ENCODE peak calls at places on chromosomes 7 and 10, in nine cellular contexts. One of them, this sample, is unnamed.

GRCh38 chr7:25752967-25753791 is 398.8 kb upstream of the NFE2L3 start:
- DNase-seq in stimulated activated CD8-positive, alpha-beta memory T cell treated with anti-CD3 and anti-CD28 coated beads, Interleukin-4, amount 100 ng/mL, for 24 hours: no peak
- DNase-seq in NCI-H345: peak
- DNase-seq in D341Med: no peak
- DNase-seq in activated naive CD8-positive, alpha-beta T cell treated with anti-CD3 and anti-CD28 coated beads, Interleukin-2, amount 50 U/mL, for 24 hours: no peak
- DNase-seq in activated T-cell treated with anti-CD3 and anti-CD28 coated beads, Interleukin-2, amount 50 U/mL, for 72 hours: no peak
- DNase-seq in activated CD4-positive, alpha-beta T cell treated with anti-CD3 and anti-CD28 coated beads, Interleukin-2, amount 50 U/mL, for 48 hours: no peak
- DNase-seq in NCI-H510A treated with DMSO at 0.1 percent for 48 hours: no peak
- DNase-seq in glutamatergic neuron: peak
- DNase-seq in this sample: no peak

GRCh38 chr7:94540428-94540827 is 30.8 kb downstream of the CASD1 start:
- DNase-seq in stimulated activated CD8-positive, alpha-beta memory T cell treated with anti-CD3 and anti-CD28 coated beads, Interleukin-4, amount 100 ng/mL, for 24 hours: no peak
- DNase-seq in NCI-H345: no peak
- DNase-seq in D341Med: no peak
- DNase-seq in activated naive CD8-positive, alpha-beta T cell treated with anti-CD3 and anti-CD28 coated beads, Interleukin-2, amount 50 U/mL, for 24 hours: no peak
- DNase-seq in activated T-cell treated with anti-CD3 and anti-CD28 coated beads, Interleukin-2, amount 50 U/mL, for 72 hours: no peak
- DNase-seq in activated CD4-positive, alpha-beta T cell treated with anti-CD3 and anti-CD28 coated beads, Interleukin-2, amount 50 U/mL, for 48 hours: no peak
- DNase-seq in NCI-H510A treated with DMSO at 0.1 percent for 48 hours: no peak
- DNase-seq in glutamatergic neuron: no peak
- DNase-seq in this sample: no peak

GRCh38 chr7:103821105-103821504 is 168.4 kb downstream of the RELN start:
- DNase-seq in stimulated activated CD8-positive, alpha-beta memory T cell treated with anti-CD3 and anti-CD28 coated beads, Interleukin-4, amount 100 ng/mL, for 24 hours: no peak
- DNase-seq in NCI-H345: no peak
- DNase-seq in D341Med: peak
- DNase-seq in activated naive CD8-positive, alpha-beta T cell treated with anti-CD3 and anti-CD28 coated beads, Interleukin-2, amount 50 U/mL, for 24 hours: no peak
- DNase-seq in activated T-cell treated with anti-CD3 and anti-CD28 coated beads, Interleukin-2, amount 50 U/mL, for 72 hours: no peak
- DNase-seq in activated CD4-positive, alpha-beta T cell treated with anti-CD3 and anti-CD28 coated beads, Interleukin-2, amount 50 U/mL, for 48 hours: no peak
- DNase-seq in NCI-H510A treated with DMSO at 0.1 percent for 48 hours: no peak
- DNase-seq in glutamatergic neuron: no peak
- DNase-seq in this sample: no peak

GRCh38 chr10:34864156-34865075 is 49.3 kb upstream of the PARD3 start:
- DNase-seq in stimulated activated CD8-positive, alpha-beta memory T cell treated with anti-CD3 and anti-CD28 coated beads, Interleukin-4, amount 100 ng/mL, for 24 hours: no peak
- DNase-seq in NCI-H345: peak
- DNase-seq in D341Med: no peak
- DNase-seq in activated naive CD8-positive, alpha-beta T cell treated with anti-CD3 and anti-CD28 coated beads, Interleukin-2, amount 50 U/mL, for 24 hours: no peak
- DNase-seq in activated T-cell treated with anti-CD3 and anti-CD28 coated beads, Interleukin-2, amount 50 U/mL, for 72 hours: no peak
- DNase-seq in activated CD4-positive, alpha-beta T cell treated with anti-CD3 and anti-CD28 coated beads, Interleukin-2, amount 50 U/mL, for 48 hours: no peak
- DNase-seq in NCI-H510A treated with DMSO at 0.1 percent for 48 hours: no peak
- DNase-seq in glutamatergic neuron: no peak
- DNase-seq in this sample: no peak

GRCh38 chr7:2154831-2155230 is 77.9 kb downstream of the MAD1L1 start:
- DNase-seq in stimulated activated CD8-positive, alpha-beta memory T cell treated with anti-CD3 and anti-CD28 coated beads, Interleukin-4, amount 100 ng/mL, for 24 hours: no peak
- DNase-seq in NCI-H345: no peak
- DNase-seq in D341Med: no peak
- DNase-seq in activated naive CD8-positive, alpha-beta T cell treated with anti-CD3 and anti-CD28 coated beads, Interleukin-2, amount 50 U/mL, for 24 hours: no peak
- DNase-seq in activated T-cell treated with anti-CD3 and anti-CD28 coated beads, Interleukin-2, amount 50 U/mL, for 72 hours: no peak
- DNase-seq in activated CD4-positive, alpha-beta T cell treated with anti-CD3 and anti-CD28 coated beads, Interleukin-2, amount 50 U/mL, for 48 hours: no peak
- DNase-seq in NCI-H510A treated with DMSO at 0.1 percent for 48 hours: no peak
- DNase-seq in glutamatergic neuron: peak
- DNase-seq in this sample: no peak

GRCh38 chr7:21616796-21617436 is 74.1 kb downstream of the DNAH11 start:
- DNase-seq in stimulated activated CD8-positive, alpha-beta memory T cell treated with anti-CD3 and anti-CD28 coated beads, Interleukin-4, amount 100 ng/mL, for 24 hours: no peak
- DNase-seq in NCI-H345: no peak
- DNase-seq in D341Med: no peak
- DNase-seq in activated naive CD8-positive, alpha-beta T cell treated with anti-CD3 and anti-CD28 coated beads, Interleukin-2, amount 50 U/mL, for 24 hours: no peak
- DNase-seq in activated T-cell treated with anti-CD3 and anti-CD28 coated beads, Interleukin-2, amount 50 U/mL, for 72 hours: no peak
- DNase-seq in activated CD4-positive, alpha-beta T cell treated with anti-CD3 and anti-CD28 coated beads, Interleukin-2, amount 50 U/mL, for 48 hours: no peak
- DNase-seq in NCI-H510A treated with DMSO at 0.1 percent for 48 hours: no peak
- DNase-seq in glutamatergic neuron: no peak
- DNase-seq in this sample: no peak

GRCh38 chr10:104348601-104349000 is 5.0 kb upstream of the CFAP58 start:
- DNase-seq in stimulated activated CD8-positive, alpha-beta memory T cell treated with anti-CD3 and anti-CD28 coated beads, Interleukin-4, amount 100 ng/mL, for 24 hours: no peak
- DNase-seq in NCI-H345: no peak
- DNase-seq in D341Med: no peak
- DNase-seq in activated naive CD8-positive, alpha-beta T cell treated with anti-CD3 and anti-CD28 coated beads, Interleukin-2, amount 50 U/mL, for 24 hours: no peak
- DNase-seq in activated T-cell treated with anti-CD3 and anti-CD28 coated beads, Interleukin-2, amount 50 U/mL, for 72 hours: no peak
- DNase-seq in activated CD4-positive, alpha-beta T cell treated with anti-CD3 and anti-CD28 coated beads, Interleukin-2, amount 50 U/mL, for 48 hours: no peak
- DNase-seq in NCI-H510A treated with DMSO at 0.1 percent for 48 hours: no peak
- DNase-seq in glutamatergic neuron: no peak
- DNase-seq in this sample: no peak

GRCh38 chr10:14102056-14102455 is 228.7 kb downstream of the FRMD4A start:
- DNase-seq in stimulated activated CD8-positive, alpha-beta memory T cell treated with anti-CD3 and anti-CD28 coated beads, Interleukin-4, amount 100 ng/mL, for 24 hours: no peak
- DNase-seq in NCI-H345: no peak
- DNase-seq in D341Med: no peak
- DNase-seq in activated naive CD8-positive, alpha-beta T cell treated with anti-CD3 and anti-CD28 coated beads, Interleukin-2, amount 50 U/mL, for 24 hours: no peak
- DNase-seq in activated T-cell treated with anti-CD3 and anti-CD28 coated beads, Interleukin-2, amount 50 U/mL, for 72 hours: no peak
- DNase-seq in activated CD4-positive, alpha-beta T cell treated with anti-CD3 and anti-CD28 coated beads, Interleukin-2, amount 50 U/mL, for 48 hours: no peak
- DNase-seq in NCI-H510A treated with DMSO at 0.1 percent for 48 hours: no peak
- DNase-seq in glutamatergic neuron: no peak
- DNase-seq in this sample: no peak

GRCh38 chr10:71314694-71315225 is 4.3 kb upstream of the SLC29A3 start:
- DNase-seq in stimulated activated CD8-positive, alpha-beta memory T cell treated with anti-CD3 and anti-CD28 coated beads, Interleukin-4, amount 100 ng/mL, for 24 hours: no peak
- DNase-seq in NCI-H345: no peak
- DNase-seq in D341Med: no peak
- DNase-seq in activated naive CD8-positive, alpha-beta T cell treated with anti-CD3 and anti-CD28 coated beads, Interleukin-2, amount 50 U/mL, for 24 hours: no peak
- DNase-seq in activated T-cell treated with anti-CD3 and anti-CD28 coated beads, Interleukin-2, amount 50 U/mL, for 72 hours: no peak
- DNase-seq in activated CD4-positive, alpha-beta T cell treated with anti-CD3 and anti-CD28 coated beads, Interleukin-2, amount 50 U/mL, for 48 hours: no peak
- DNase-seq in NCI-H510A treated with DMSO at 0.1 percent for 48 hours: no peak
- DNase-seq in glutamatergic neuron: no peak
- DNase-seq in this sample: no peak

GRCh38 chr10:3981300-3981699 is 196.3 kb upstream of the KLF6 start:
- DNase-seq in stimulated activated CD8-positive, alpha-beta memory T cell treated with anti-CD3 and anti-CD28 coated beads, Interleukin-4, amount 100 ng/mL, for 24 hours: no peak
- DNase-seq in NCI-H345: no peak
- DNase-seq in D341Med: no peak
- DNase-seq in activated naive CD8-positive, alpha-beta T cell treated with anti-CD3 and anti-CD28 coated beads, Interleukin-2, amount 50 U/mL, for 24 hours: no peak
- DNase-seq in activated T-cell treated with anti-CD3 and anti-CD28 coated beads, Interleukin-2, amount 50 U/mL, for 72 hours: no peak
- DNase-seq in activated CD4-positive, alpha-beta T cell treated with anti-CD3 and anti-CD28 coated beads, Interleukin-2, amount 50 U/mL, for 48 hours: no peak
- DNase-seq in NCI-H510A treated with DMSO at 0.1 percent for 48 hours: no peak
- DNase-seq in glutamatergic neuron: no peak
- DNase-seq in this sample: no peak

GRCh38 chr10:118511720-118512119 is 83.7 kb downstream of the PRLHR start:
- DNase-seq in stimulated activated CD8-positive, alpha-beta memory T cell treated with anti-CD3 and anti-CD28 coated beads, Interleukin-4, amount 100 ng/mL, for 24 hours: no peak
- DNase-seq in NCI-H345: no peak
- DNase-seq in D341Med: no peak
- DNase-seq in activated naive CD8-positive, alpha-beta T cell treated with anti-CD3 and anti-CD28 coated beads, Interleukin-2, amount 50 U/mL, for 24 hours: no peak
- DNase-seq in activated T-cell treated with anti-CD3 and anti-CD28 coated beads, Interleukin-2, amount 50 U/mL, for 72 hours: no peak
- DNase-seq in activated CD4-positive, alpha-beta T cell treated with anti-CD3 and anti-CD28 coated beads, Interleukin-2, amount 50 U/mL, for 48 hours: no peak
- DNase-seq in NCI-H510A treated with DMSO at 0.1 percent for 48 hours: no peak
- DNase-seq in glutamatergic neuron: no peak
- DNase-seq in this sample: no peak

GRCh38 chr10:61842755-61843497 is 58.6 kb upstream of the ARID5B start:
- DNase-seq in stimulated activated CD8-positive, alpha-beta memory T cell treated with anti-CD3 and anti-CD28 coated beads, Interleukin-4, amount 100 ng/mL, for 24 hours: no peak
- DNase-seq in NCI-H345: no peak
- DNase-seq in D341Med: no peak
- DNase-seq in activated naive CD8-positive, alpha-beta T cell treated with anti-CD3 and anti-CD28 coated beads, Interleukin-2, amount 50 U/mL, for 24 hours: no peak
- DNase-seq in activated T-cell treated with anti-CD3 and anti-CD28 coated beads, Interleukin-2, amount 50 U/mL, for 72 hours: no peak
- DNase-seq in activated CD4-positive, alpha-beta T cell treated with anti-CD3 and anti-CD28 coated beads, Interleukin-2, amount 50 U/mL, for 48 hours: no peak
- DNase-seq in NCI-H510A treated with DMSO at 0.1 percent for 48 hours: no peak
- DNase-seq in glutamatergic neuron: no peak
- DNase-seq in this sample: no peak

GRCh38 chr7:18165176-18165575 is 137.5 kb upstream of the PRPS1L1 start:
- DNase-seq in stimulated activated CD8-positive, alpha-beta memory T cell treated with anti-CD3 and anti-CD28 coated beads, Interleukin-4, amount 100 ng/mL, for 24 hours: no peak
- DNase-seq in NCI-H345: no peak
- DNase-seq in D341Med: no peak
- DNase-seq in activated naive CD8-positive, alpha-beta T cell treated with anti-CD3 and anti-CD28 coated beads, Interleukin-2, amount 50 U/mL, for 24 hours: no peak
- DNase-seq in activated T-cell treated with anti-CD3 and anti-CD28 coated beads, Interleukin-2, amount 50 U/mL, for 72 hours: no peak
- DNase-seq in activated CD4-positive, alpha-beta T cell treated with anti-CD3 and anti-CD28 coated beads, Interleukin-2, amount 50 U/mL, for 48 hours: no peak
- DNase-seq in NCI-H510A treated with DMSO at 0.1 percent for 48 hours: no peak
- DNase-seq in glutamatergic neuron: no peak
- DNase-seq in this sample: no peak

GRCh38 chr7:151470656-151471180 is 30.8 kb upstream of the CRYGN start:
- DNase-seq in stimulated activated CD8-positive, alpha-beta memory T cell treated with anti-CD3 and anti-CD28 coated beads, Interleukin-4, amount 100 ng/mL, for 24 hours: no peak
- DNase-seq in NCI-H345: no peak
- DNase-seq in D341Med: no peak
- DNase-seq in activated naive CD8-positive, alpha-beta T cell treated with anti-CD3 and anti-CD28 coated beads, Interleukin-2, amount 50 U/mL, for 24 hours: no peak
- DNase-seq in activated T-cell treated with anti-CD3 and anti-CD28 coated beads, Interleukin-2, amount 50 U/mL, for 72 hours: no peak
- DNase-seq in activated CD4-positive, alpha-beta T cell treated with anti-CD3 and anti-CD28 coated beads, Interleukin-2, amount 50 U/mL, for 48 hours: no peak
- DNase-seq in NCI-H510A treated with DMSO at 0.1 percent for 48 hours: no peak
- DNase-seq in glutamatergic neuron: no peak
- DNase-seq in this sample: no peak

GRCh38 chr7:44894881-44895600 is 9.7 kb upstream of the PURB start:
- DNase-seq in stimulated activated CD8-positive, alpha-beta memory T cell treated with anti-CD3 and anti-CD28 coated beads, Interleukin-4, amount 100 ng/mL, for 24 hours: no peak
- DNase-seq in NCI-H345: no peak
- DNase-seq in D341Med: no peak
- DNase-seq in activated naive CD8-positive, alpha-beta T cell treated with anti-CD3 and anti-CD28 coated beads, Interleukin-2, amount 50 U/mL, for 24 hours: no peak
- DNase-seq in activated T-cell treated with anti-CD3 and anti-CD28 coated beads, Interleukin-2, amount 50 U/mL, for 72 hours: no peak
- DNase-seq in activated CD4-positive, alpha-beta T cell treated with anti-CD3 and anti-CD28 coated beads, Interleukin-2, amount 50 U/mL, for 48 hours: no peak
- DNase-seq in NCI-H510A treated with DMSO at 0.1 percent for 48 hours: no peak
- DNase-seq in glutamatergic neuron: peak
- DNase-seq in this sample: no peak

GRCh38 chr7:7490003-7490402 is 45.7 kb downstream of the COL28A1 start:
- DNase-seq in stimulated activated CD8-positive, alpha-beta memory T cell treated with anti-CD3 and anti-CD28 coated beads, Interleukin-4, amount 100 ng/mL, for 24 hours: no peak
- DNase-seq in NCI-H345: no peak
- DNase-seq in D341Med: no peak
- DNase-seq in activated naive CD8-positive, alpha-beta T cell treated with anti-CD3 and anti-CD28 coated beads, Interleukin-2, amount 50 U/mL, for 24 hours: no peak
- DNase-seq in activated T-cell treated with anti-CD3 and anti-CD28 coated beads, Interleukin-2, amount 50 U/mL, for 72 hours: no peak
- DNase-seq in activated CD4-positive, alpha-beta T cell treated with anti-CD3 and anti-CD28 coated beads, Interleukin-2, amount 50 U/mL, for 48 hours: no peak
- DNase-seq in NCI-H510A treated with DMSO at 0.1 percent for 48 hours: no peak
- DNase-seq in glutamatergic neuron: no peak
- DNase-seq in this sample: no peak

GRCh38 chr7:2595258-2595860 is 36.4 kb upstream of the TTYH3 start:
- DNase-seq in stimulated activated CD8-positive, alpha-beta memory T cell treated with anti-CD3 and anti-CD28 coated beads, Interleukin-4, amount 100 ng/mL, for 24 hours: no peak
- DNase-seq in NCI-H345: no peak
- DNase-seq in D341Med: no peak
- DNase-seq in activated naive CD8-positive, alpha-beta T cell treated with anti-CD3 and anti-CD28 coated beads, Interleukin-2, amount 50 U/mL, for 24 hours: no peak
- DNase-seq in activated T-cell treated with anti-CD3 and anti-CD28 coated beads, Interleukin-2, amount 50 U/mL, for 72 hours: no peak
- DNase-seq in activated CD4-positive, alpha-beta T cell treated with anti-CD3 and anti-CD28 coated beads, Interleukin-2, amount 50 U/mL, for 48 hours: no peak
- DNase-seq in NCI-H510A treated with DMSO at 0.1 percent for 48 hours: no peak
- DNase-seq in glutamatergic neuron: no peak
- DNase-seq in this sample: no peak

GRCh38 chr7:152140067-152140466 is 114.6 kb downstream of the GALNT11 start:
- DNase-seq in stimulated activated CD8-positive, alpha-beta memory T cell treated with anti-CD3 and anti-CD28 coated beads, Interleukin-4, amount 100 ng/mL, for 24 hours: no peak
- DNase-seq in NCI-H345: no peak
- DNase-seq in D341Med: no peak
- DNase-seq in activated naive CD8-positive, alpha-beta T cell treated with anti-CD3 and anti-CD28 coated beads, Interleukin-2, amount 50 U/mL, for 24 hours: no peak
- DNase-seq in activated T-cell treated with anti-CD3 and anti-CD28 coated beads, Interleukin-2, amount 50 U/mL, for 72 hours: no peak
- DNase-seq in activated CD4-positive, alpha-beta T cell treated with anti-CD3 and anti-CD28 coated beads, Interleukin-2, amount 50 U/mL, for 48 hours: no peak
- DNase-seq in NCI-H510A treated with DMSO at 0.1 percent for 48 hours: no peak
- DNase-seq in glutamatergic neuron: no peak
- DNase-seq in this sample: no peak

GRCh38 chr7:151135525-151135845 is 32.0 kb downstream of the GBX1 start:
- DNase-seq in stimulated activated CD8-positive, alpha-beta memory T cell treated with anti-CD3 and anti-CD28 coated beads, Interleukin-4, amount 100 ng/mL, for 24 hours: no peak
- DNase-seq in NCI-H345: no peak
- DNase-seq in D341Med: no peak
- DNase-seq in activated naive CD8-positive, alpha-beta T cell treated with anti-CD3 and anti-CD28 coated beads, Interleukin-2, amount 50 U/mL, for 24 hours: no peak
- DNase-seq in activated T-cell treated with anti-CD3 and anti-CD28 coated beads, Interleukin-2, amount 50 U/mL, for 72 hours: no peak
- DNase-seq in activated CD4-positive, alpha-beta T cell treated with anti-CD3 and anti-CD28 coated beads, Interleukin-2, amount 50 U/mL, for 48 hours: no peak
- DNase-seq in NCI-H510A treated with DMSO at 0.1 percent for 48 hours: no peak
- DNase-seq in glutamatergic neuron: no peak
- DNase-seq in this sample: no peak

GRCh38 chr10:15245530-15245929 is 77.0 kb upstream of the NMT2 start:
- DNase-seq in stimulated activated CD8-positive, alpha-beta memory T cell treated with anti-CD3 and anti-CD28 coated beads, Interleukin-4, amount 100 ng/mL, for 24 hours: no peak
- DNase-seq in NCI-H345: no peak
- DNase-seq in D341Med: peak
- DNase-seq in activated naive CD8-positive, alpha-beta T cell treated with anti-CD3 and anti-CD28 coated beads, Interleukin-2, amount 50 U/mL, for 24 hours: peak
- DNase-seq in activated T-cell treated with anti-CD3 and anti-CD28 coated beads, Interleukin-2, amount 50 U/mL, for 72 hours: peak
- DNase-seq in activated CD4-positive, alpha-beta T cell treated with anti-CD3 and anti-CD28 coated beads, Interleukin-2, amount 50 U/mL, for 48 hours: no peak
- DNase-seq in NCI-H510A treated with DMSO at 0.1 percent for 48 hours: no peak
- DNase-seq in glutamatergic neuron: peak
- DNase-seq in this sample: no peak

GRCh38 chr10:18178862-18179483 is 38.7 kb downstream of the CACNB2 start:
- DNase-seq in stimulated activated CD8-positive, alpha-beta memory T cell treated with anti-CD3 and anti-CD28 coated beads, Interleukin-4, amount 100 ng/mL, for 24 hours: no peak
- DNase-seq in NCI-H345: no peak
- DNase-seq in D341Med: no peak
- DNase-seq in activated naive CD8-positive, alpha-beta T cell treated with anti-CD3 and anti-CD28 coated beads, Interleukin-2, amount 50 U/mL, for 24 hours: no peak
- DNase-seq in activated T-cell treated with anti-CD3 and anti-CD28 coated beads, Interleukin-2, amount 50 U/mL, for 72 hours: no peak
- DNase-seq in activated CD4-positive, alpha-beta T cell treated with anti-CD3 and anti-CD28 coated beads, Interleukin-2, amount 50 U/mL, for 48 hours: no peak
- DNase-seq in NCI-H510A treated with DMSO at 0.1 percent for 48 hours: no peak
- DNase-seq in glutamatergic neuron: no peak
- DNase-seq in this sample: no peak

GRCh38 chr10:84205049-84205852 is 10.9 kb downstream of the CDHR1 start:
- DNase-seq in stimulated activated CD8-positive, alpha-beta memory T cell treated with anti-CD3 and anti-CD28 coated beads, Interleukin-4, amount 100 ng/mL, for 24 hours: peak
- DNase-seq in NCI-H345: peak
- DNase-seq in D341Med: peak
- DNase-seq in activated naive CD8-positive, alpha-beta T cell treated with anti-CD3 and anti-CD28 coated beads, Interleukin-2, amount 50 U/mL, for 24 hours: peak
- DNase-seq in activated T-cell treated with anti-CD3 and anti-CD28 coated beads, Interleukin-2, amount 50 U/mL, for 72 hours: peak
- DNase-seq in activated CD4-positive, alpha-beta T cell treated with anti-CD3 and anti-CD28 coated beads, Interleukin-2, amount 50 U/mL, for 48 hours: peak
- DNase-seq in NCI-H510A treated with DMSO at 0.1 percent for 48 hours: peak
- DNase-seq in glutamatergic neuron: peak
- DNase-seq in this sample: peak

GRCh38 chr10:133257489-133258065 is 19.1 kb downstream of the ADAM8 start:
- DNase-seq in stimulated activated CD8-positive, alpha-beta memory T cell treated with anti-CD3 and anti-CD28 coated beads, Interleukin-4, amount 100 ng/mL, for 24 hours: no peak
- DNase-seq in NCI-H345: no peak
- DNase-seq in D341Med: no peak
- DNase-seq in activated naive CD8-positive, alpha-beta T cell treated with anti-CD3 and anti-CD28 coated beads, Interleukin-2, amount 50 U/mL, for 24 hours: peak
- DNase-seq in activated T-cell treated with anti-CD3 and anti-CD28 coated beads, Interleukin-2, amount 50 U/mL, for 72 hours: peak
- DNase-seq in activated CD4-positive, alpha-beta T cell treated with anti-CD3 and anti-CD28 coated beads, Interleukin-2, amount 50 U/mL, for 48 hours: peak
- DNase-seq in NCI-H510A treated with DMSO at 0.1 percent for 48 hours: no peak
- DNase-seq in glutamatergic neuron: peak
- DNase-seq in this sample: peak

GRCh38 chr10:123203393-123204126 is 49.4 kb downstream of the BUB3 start:
- DNase-seq in stimulated activated CD8-positive, alpha-beta memory T cell treated with anti-CD3 and anti-CD28 coated beads, Interleukin-4, amount 100 ng/mL, for 24 hours: no peak
- DNase-seq in NCI-H345: no peak
- DNase-seq in D341Med: no peak
- DNase-seq in activated naive CD8-positive, alpha-beta T cell treated with anti-CD3 and anti-CD28 coated beads, Interleukin-2, amount 50 U/mL, for 24 hours: no peak
- DNase-seq in activated T-cell treated with anti-CD3 and anti-CD28 coated beads, Interleukin-2, amount 50 U/mL, for 72 hours: no peak
- DNase-seq in activated CD4-positive, alpha-beta T cell treated with anti-CD3 and anti-CD28 coated beads, Interleukin-2, amount 50 U/mL, for 48 hours: no peak
- DNase-seq in NCI-H510A treated with DMSO at 0.1 percent for 48 hours: no peak
- DNase-seq in glutamatergic neuron: no peak
- DNase-seq in this sample: no peak

GRCh38 chr10:6040205-6040604 is 22.0 kb downstream of the IL2RA start:
- DNase-seq in stimulated activated CD8-positive, alpha-beta memory T cell treated with anti-CD3 and anti-CD28 coated beads, Interleukin-4, amount 100 ng/mL, for 24 hours: no peak
- DNase-seq in NCI-H345: no peak
- DNase-seq in D341Med: no peak
- DNase-seq in activated naive CD8-positive, alpha-beta T cell treated with anti-CD3 and anti-CD28 coated beads, Interleukin-2, amount 50 U/mL, for 24 hours: no peak
- DNase-seq in activated T-cell treated with anti-CD3 and anti-CD28 coated beads, Interleukin-2, amount 50 U/mL, for 72 hours: no peak
- DNase-seq in activated CD4-positive, alpha-beta T cell treated with anti-CD3 and anti-CD28 coated beads, Interleukin-2, amount 50 U/mL, for 48 hours: no peak
- DNase-seq in NCI-H510A treated with DMSO at 0.1 percent for 48 hours: no peak
- DNase-seq in glutamatergic neuron: no peak
- DNase-seq in this sample: no peak

GRCh38 chr10:79904671-79905321 is 44.1 kb downstream of the SFTPD start:
- DNase-seq in stimulated activated CD8-positive, alpha-beta memory T cell treated with anti-CD3 and anti-CD28 coated beads, Interleukin-4, amount 100 ng/mL, for 24 hours: peak
- DNase-seq in NCI-H345: peak
- DNase-seq in D341Med: peak
- DNase-seq in activated naive CD8-positive, alpha-beta T cell treated with anti-CD3 and anti-CD28 coated beads, Interleukin-2, amount 50 U/mL, for 24 hours: peak
- DNase-seq in activated T-cell treated with anti-CD3 and anti-CD28 coated beads, Interleukin-2, amount 50 U/mL, for 72 hours: peak
- DNase-seq in activated CD4-positive, alpha-beta T cell treated with anti-CD3 and anti-CD28 coated beads, Interleukin-2, amount 50 U/mL, for 48 hours: peak
- DNase-seq in NCI-H510A treated with DMSO at 0.1 percent for 48 hours: peak
- DNase-seq in glutamatergic neuron: peak
- DNase-seq in this sample: peak

GRCh38 chr10:96656839-96657238 is 63.5 kb downstream of the PIK3AP1 start:
- DNase-seq in stimulated activated CD8-positive, alpha-beta memory T cell treated with anti-CD3 and anti-CD28 coated beads, Interleukin-4, amount 100 ng/mL, for 24 hours: no peak
- DNase-seq in NCI-H345: no peak
- DNase-seq in D341Med: no peak
- DNase-seq in activated naive CD8-positive, alpha-beta T cell treated with anti-CD3 and anti-CD28 coated beads, Interleukin-2, amount 50 U/mL, for 24 hours: no peak
- DNase-seq in activated T-cell treated with anti-CD3 and anti-CD28 coated beads, Interleukin-2, amount 50 U/mL, for 72 hours: no peak
- DNase-seq in activated CD4-positive, alpha-beta T cell treated with anti-CD3 and anti-CD28 coated beads, Interleukin-2, amount 50 U/mL, for 48 hours: no peak
- DNase-seq in NCI-H510A treated with DMSO at 0.1 percent for 48 hours: no peak
- DNase-seq in glutamatergic neuron: no peak
- DNase-seq in this sample: no peak

GRCh38 chr7:53229202-53229601 is 193.8 kb downstream of the POM121L12 start:
- DNase-seq in stimulated activated CD8-positive, alpha-beta memory T cell treated with anti-CD3 and anti-CD28 coated beads, Interleukin-4, amount 100 ng/mL, for 24 hours: no peak
- DNase-seq in NCI-H345: no peak
- DNase-seq in D341Med: no peak
- DNase-seq in activated naive CD8-positive, alpha-beta T cell treated with anti-CD3 and anti-CD28 coated beads, Interleukin-2, amount 50 U/mL, for 24 hours: no peak
- DNase-seq in activated T-cell treated with anti-CD3 and anti-CD28 coated beads, Interleukin-2, amount 50 U/mL, for 72 hours: no peak
- DNase-seq in activated CD4-positive, alpha-beta T cell treated with anti-CD3 and anti-CD28 coated beads, Interleukin-2, amount 50 U/mL, for 48 hours: no peak
- DNase-seq in NCI-H510A treated with DMSO at 0.1 percent for 48 hours: no peak
- DNase-seq in glutamatergic neuron: no peak
- DNase-seq in this sample: no peak

This sample was measured in nephron progenitor cell.